ENCODE peak calls at places on chromosomes 6 and 20, in four cellular contexts. One of them, this sample, is unnamed.

GRCh38 chr6:26225848-26226590 is 138.8 kb downstream of the HFE start:
- DNase-seq in K562: no peak
- DNase-seq in HepG2: no peak
- DNase-seq in GM12878: no peak
- DNase-seq in this sample: no peak

GRCh38 chr6:17994019-17994418 is 6.6 kb upstream of the KIF13A start:
- DNase-seq in HepG2: no peak
- DNase-seq in K562: no peak
- DNase-seq in GM12878: no peak
- DNase-seq in this sample: no peak

GRCh38 chr20:50355593-50356521 is 154.3 kb upstream of the PTPN1 start:
- DNase-seq in K562: no peak
- DNase-seq in HepG2: no peak
- DNase-seq in GM12878: no peak
- DNase-seq in this sample: no peak

GRCh38 chr6:99111590-99111989 is 163.8 kb upstream of the FBXL4 start:
- DNase-seq in K562: no peak
- DNase-seq in HepG2: no peak
- DNase-seq in GM12878: no peak
- DNase-seq in this sample: no peak

GRCh38 chr6:7110092-7110792 is 2.5 kb downstream of the RREB1 start:
- DNase-seq in HepG2: no peak
- DNase-seq in GM12878: no peak
- DNase-seq in K562: no peak
- DNase-seq in this sample: no peak

GRCh38 chr6:39950125-39950720 is 16.0 kb upstream of the MOCS1 start:
- DNase-seq in HepG2: no peak
- DNase-seq in GM12878: no peak
- DNase-seq in K562: no peak
- DNase-seq in this sample: no peak

GRCh38 chr20:46343358-46344357 is 35.4 kb upstream of the CDH22 start:
- DNase-seq in K562: no peak
- DNase-seq in GM12878: no peak
- DNase-seq in HepG2: no peak
- DNase-seq in this sample: no peak

GRCh38 chr6:6911391-6911790 is 196.4 kb upstream of the RREB1 start:
- DNase-seq in GM12878: no peak
- DNase-seq in HepG2: no peak
- DNase-seq in K562: no peak
- DNase-seq in this sample: no peak

GRCh38 chr20:25418779-25419178 is 11.3 kb downstream of the GINS1 start:
- DNase-seq in K562: no peak
- DNase-seq in GM12878: no peak
- DNase-seq in HepG2: no peak
- DNase-seq in this sample: no peak

GRCh38 chr6:27138837-27139752 is 108.4 kb upstream of the PRSS16 start:
- DNase-seq in K562: peak
- DNase-seq in HepG2: no peak
- DNase-seq in GM12878: peak
- DNase-seq in this sample: no peak

GRCh38 chr6:98812220-98812619 is 22.2 kb upstream of the POU3F2 start:
- DNase-seq in GM12878: no peak
- DNase-seq in HepG2: no peak
- DNase-seq in K562: no peak
- DNase-seq in this sample: no peak

GRCh38 chr6:35669441-35669776 is 19.3 kb downstream of the FKBP5 start:
- DNase-seq in GM12878: no peak
- DNase-seq in HepG2: no peak
- DNase-seq in K562: no peak
- DNase-seq in this sample: no peak

GRCh38 chr6:75206338-75207210 is 721 bp upstream of the COL12A1 start:
- DNase-seq in GM12878: no peak
- DNase-seq in K562: no peak
- DNase-seq in HepG2: no peak
- DNase-seq in this sample: no peak

GRCh38 chr6:80449756-80450155 is 343.3 kb downstream of the BCKDHB start:
- DNase-seq in K562: no peak
- DNase-seq in HepG2: no peak
- DNase-seq in GM12878: no peak
- DNase-seq in this sample: no peak

GRCh38 chr6:158321960-158322359 is 9.7 kb downstream of the TULP4 start:
- DNase-seq in K562: no peak
- DNase-seq in HepG2: no peak
- DNase-seq in GM12878: no peak
- DNase-seq in this sample: no peak

GRCh38 chr6:144294016-144294415 is 8.9 kb downstream of the UTRN start:
- DNase-seq in HepG2: no peak
- DNase-seq in K562: no peak
- DNase-seq in GM12878: no peak
- DNase-seq in this sample: no peak

GRCh38 chr6:80316655-80317332 is 210.3 kb downstream of the BCKDHB start:
- DNase-seq in GM12878: no peak
- DNase-seq in HepG2: no peak
- DNase-seq in K562: no peak
- DNase-seq in this sample: no peak

GRCh38 chr6:166952122-166952521 is 4.2 kb downstream of the RNASET2 start:
- DNase-seq in K562: no peak
- DNase-seq in HepG2: no peak
- DNase-seq in GM12878: no peak
- DNase-seq in this sample: no peak

GRCh38 chr20:22962567-22963439 is 72.3 kb upstream of the SSTR4 start:
- DNase-seq in HepG2: no peak
- DNase-seq in GM12878: no peak
- DNase-seq in K562: no peak
- DNase-seq in this sample: no peak

GRCh38 chr20:51184289-51184688 is 161.4 kb upstream of the KCNG1 start:
- DNase-seq in K562: no peak
- DNase-seq in GM12878: no peak
- DNase-seq in HepG2: no peak
- DNase-seq in this sample: no peak

GRCh38 chr6:135901776-135902524 is 50.4 kb downstream of the PDE7B start:
- DNase-seq in K562: no peak
- DNase-seq in GM12878: no peak
- DNase-seq in HepG2: no peak
- DNase-seq in this sample: no peak

GRCh38 chr20:62598761-62599194 is 43.5 kb upstream of the SLCO4A1 start:
- DNase-seq in K562: peak
- DNase-seq in GM12878: no peak
- DNase-seq in HepG2: no peak
- DNase-seq in this sample: no peak

GRCh38 chr20:25544760-25545159 is 40.6 kb downstream of the NINL start:
- DNase-seq in HepG2: no peak
- DNase-seq in K562: no peak
- DNase-seq in GM12878: no peak
- DNase-seq in this sample: no peak

GRCh38 chr6:57294829-57295228 is 22.6 kb upstream of the PRIM2 start:
- DNase-seq in HepG2: no peak
- DNase-seq in GM12878: no peak
- DNase-seq in K562: no peak
- DNase-seq in this sample: no peak

GRCh38 chr6:165910184-165910583 is 247.1 kb upstream of the PDE10A start:
- DNase-seq in HepG2: no peak
- DNase-seq in K562: no peak
- DNase-seq in GM12878: no peak
- DNase-seq in this sample: no peak

GRCh38 chr6:55469829-55470438 is 109.1 kb downstream of the HMGCLL1 start:
- DNase-seq in GM12878: no peak
- DNase-seq in HepG2: no peak
- DNase-seq in K562: no peak
- DNase-seq in this sample: no peak

GRCh38 chr6:110319843-110320242 is 38.3 kb downstream of the METTL24 start:
- DNase-seq in K562: no peak
- DNase-seq in HepG2: no peak
- DNase-seq in GM12878: no peak
- DNase-seq in this sample: no peak

GRCh38 chr6:75546401-75546800 is 52.8 kb upstream of the FILIP1 start:
- DNase-seq in K562: no peak
- DNase-seq in GM12878: no peak
- DNase-seq in HepG2: peak
- DNase-seq in this sample: no peak

GRCh38 chr20:63787302-63787701 is 43.8 kb downstream of the ZBTB46 start:
- DNase-seq in HepG2: no peak
- DNase-seq in GM12878: no peak
- DNase-seq in K562: no peak
- DNase-seq in this sample: no peak

DNA sequence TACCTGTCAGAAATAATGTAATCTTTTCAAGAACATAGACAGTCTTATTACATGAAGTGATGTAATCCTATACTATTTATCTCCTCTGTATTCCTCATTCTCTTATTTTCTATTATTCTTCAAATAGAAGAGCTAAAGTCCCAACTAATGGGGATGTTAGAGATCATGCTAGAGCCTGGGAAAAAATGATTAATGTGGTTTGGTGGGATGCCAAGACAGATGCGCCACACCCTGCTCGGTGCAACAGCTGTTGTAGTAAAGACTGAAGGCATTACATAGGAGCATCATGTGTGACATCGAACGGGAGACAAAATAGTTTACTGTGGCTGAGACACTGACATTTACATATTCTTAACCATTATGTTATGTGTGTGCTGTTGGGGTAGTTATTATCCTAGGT is 155.1 kb downstream of the EYA4 start:
- DNase-seq in HepG2: no peak
- DNase-seq in GM12878: no peak
- DNase-seq in K562: no peak
- DNase-seq in this sample: no peak
- TF ChIP-seq FOXK2 in HepG2: no peak
- TF ChIP-seq FOXK2 in GM12878: no peak
- TF ChIP-seq FOXK2 in K562: no peak
- TF ChIP-seq FOXK2 in this sample: no peak

GRCh38 chr20:59992531-59992930 is 34.3 kb downstream of the CDH26 start:
- DNase-seq in K562: no peak
- DNase-seq in HepG2: no peak
- DNase-seq in GM12878: no peak
- DNase-seq in this sample: no peak
- TF ChIP-seq SP1 in K562: no peak
- TF ChIP-seq SP1 in HepG2: no peak
- TF ChIP-seq SP1 in GM12878: no peak
- TF ChIP-seq SP1 in this sample: no peak

DNA sequence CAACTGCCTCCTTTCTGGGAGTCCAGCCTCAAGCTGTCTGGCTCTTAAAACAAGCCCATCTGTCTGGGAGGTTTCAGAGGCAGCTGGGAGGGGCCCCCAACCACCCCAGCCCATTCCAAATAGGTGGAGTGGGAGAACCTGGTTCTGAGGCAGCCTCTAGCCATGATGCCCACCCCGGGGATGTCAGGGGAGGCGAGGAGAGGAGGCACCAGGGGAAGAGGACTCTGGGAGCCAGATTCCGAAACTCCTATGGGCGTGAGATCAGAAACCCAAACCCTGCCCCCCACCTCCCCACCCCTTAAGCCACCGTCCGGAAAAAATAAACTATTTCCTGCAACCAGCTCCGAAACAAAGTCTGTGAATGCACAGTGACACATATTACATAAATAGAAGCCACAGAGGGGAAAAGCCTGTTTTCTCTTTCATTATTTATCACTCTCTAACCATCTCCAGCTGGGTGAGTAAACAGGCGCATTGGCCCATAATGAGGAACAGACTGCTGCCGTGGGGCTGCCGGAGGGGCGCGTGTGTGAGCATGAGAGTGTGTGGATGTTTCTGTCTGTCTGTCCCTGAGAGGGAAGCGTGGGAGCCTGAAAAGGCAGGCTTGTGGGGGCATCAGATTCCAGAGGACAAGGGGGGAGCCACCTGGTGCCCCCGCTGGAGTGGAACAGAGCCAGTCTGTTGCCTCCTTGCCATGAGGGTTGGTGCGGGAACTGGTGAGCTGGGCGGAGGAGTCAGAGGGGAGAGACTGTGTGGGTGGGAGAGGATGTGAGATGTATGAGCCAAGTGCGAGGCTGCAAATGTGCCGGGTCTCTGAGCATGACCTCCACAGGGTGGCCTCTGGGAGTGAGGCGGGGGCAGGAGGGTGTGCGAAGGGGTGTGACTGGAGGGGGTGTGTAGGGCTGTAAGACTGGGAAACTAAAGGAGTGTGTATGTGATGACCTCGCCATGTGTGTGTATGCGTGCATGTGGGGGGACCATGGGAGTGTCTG is 14.3 kb upstream of the FOXP4 start:
- DNase-seq in HepG2: no peak
- DNase-seq in GM12878: peak
- DNase-seq in K562: peak
- DNase-seq in this sample: no peak
- TF ChIP-seq BHLHE40 in HepG2: no peak
- TF ChIP-seq BHLHE40 in GM12878: peak
- TF ChIP-seq BHLHE40 in K562: no peak
- TF ChIP-seq BHLHE40 in this sample: no peak

GRCh38 chr6:14453712-14454466 is 336.3 kb downstream of the CD83 start:
- DNase-seq in K562: no peak
- DNase-seq in HepG2: no peak
- DNase-seq in GM12878: no peak
- DNase-seq in this sample: no peak

GRCh38 chr6:14450133-14451040 is 332.8 kb downstream of the CD83 start:
- DNase-seq in HepG2: no peak
- DNase-seq in K562: no peak
- DNase-seq in GM12878: no peak
- DNase-seq in this sample: peak

GRCh38 chr6:14451594-14452374 is 334.2 kb downstream of the CD83 start:
- DNase-seq in GM12878: no peak
- DNase-seq in K562: no peak
- DNase-seq in HepG2: no peak
- DNase-seq in this sample: no peak

GRCh38 chr6:14454467-14454763 is 336.8 kb downstream of the CD83 start:
- DNase-seq in K562: no peak
- DNase-seq in GM12878: no peak
- DNase-seq in HepG2: no peak
- DNase-seq in this sample: no peak

DNA sequence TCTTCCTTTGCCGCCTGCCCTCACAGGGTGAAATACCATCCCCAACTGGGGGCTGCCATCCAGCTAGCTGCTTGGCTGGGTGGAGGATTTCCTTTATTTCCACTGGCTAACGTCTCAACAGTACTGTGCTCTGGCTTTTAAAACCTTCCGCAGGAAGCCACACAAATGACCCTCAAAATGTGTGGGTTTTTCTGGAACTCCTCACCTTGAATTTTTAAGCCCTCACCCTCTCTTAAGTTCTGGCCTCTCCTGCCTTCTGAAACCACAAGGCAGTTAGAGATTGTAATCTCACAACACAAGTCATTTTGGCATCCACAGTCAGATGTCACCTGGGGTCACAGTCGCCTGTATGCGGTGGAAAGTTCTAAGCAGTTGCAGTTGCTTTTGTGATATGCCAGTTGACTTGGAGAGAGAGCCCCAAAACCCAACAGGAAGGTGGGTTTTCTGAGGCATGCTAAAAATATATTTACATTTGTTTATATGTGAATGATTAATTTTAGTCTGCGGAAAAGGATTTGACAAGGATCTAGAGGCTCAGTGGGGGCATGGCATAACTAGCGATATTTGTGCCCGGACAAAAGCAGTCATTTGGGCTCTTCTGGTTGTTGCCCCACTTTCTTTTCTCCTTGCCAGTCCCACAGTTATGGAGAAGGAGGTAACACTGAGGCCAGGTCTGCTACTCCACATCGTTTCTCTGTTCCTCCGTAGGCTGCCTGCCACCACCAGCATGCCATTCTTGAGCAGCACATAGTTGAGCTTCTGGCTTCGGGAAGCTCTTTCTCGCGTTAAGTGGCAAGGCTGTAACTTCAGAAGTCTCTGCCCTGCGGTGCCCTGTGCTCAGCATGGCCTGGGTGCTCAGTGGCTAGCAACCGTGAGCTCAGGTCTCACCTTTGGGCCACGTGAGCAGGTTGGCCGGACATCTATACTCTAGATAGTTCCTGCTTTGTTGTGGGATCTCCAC is 335.3 kb downstream of the CD83 start:
- DNase-seq in K562: peak
- DNase-seq in HepG2: no peak
- DNase-seq in GM12878: peak
- DNase-seq in this sample: no peak
- TF ChIP-seq FOXK2 in K562: peak
- TF ChIP-seq FOXK2 in HepG2: no peak
- TF ChIP-seq FOXK2 in GM12878: no peak
- TF ChIP-seq FOXK2 in this sample: no peak